ENCODE peak calls at places on chromosomes 16 and 17, in eight cellular contexts. Q is lower leg skin; S is mesothelial cell of epicardium; O is HS-27A; L is stimulated activated CD4-positive, alpha-beta T cell treated with anti-CD3 and anti-CD28 coated beads, Interleukin-1b, Interleukin-23, amount 100 ng/mL, for 24 hours; K is amniotic stem cell; N is HCEC 1CT; X is NCI-H2029 treated with DMSO at 0.1 percent for 48 hours. G is an unnamed sample.

GRCh38 chr16:75860654-75861053 is 134.4 kb upstream of the CPHXL start:
- DNase-seq in Q (no peak), S (no peak), O (no peak), L (no peak), K (no peak), N (no peak), X (no peak), G (no peak)

GRCh38 chr16:56789360-56789759 is 59.4 kb downstream of the NUP93 start:
- DNase-seq in Q (peak), S (no peak), O (no peak), L (no peak), K (no peak), N (peak), X (no peak), G (peak)

GRCh38 chr17:351436-351713 is 1.2 kb downstream of the RPH3AL start:
- DNase-seq in Q (peak), S (no peak), O (no peak), L (no peak), K (no peak), N (no peak), X (no peak), G (no peak)

GRCh38 chr17:11308550-11308949 is 67.5 kb downstream of the SHISA6 start:
- DNase-seq in Q (no peak), S (no peak), O (no peak), L (no peak), K (no peak), N (no peak), X (no peak), G (no peak)

GRCh38 chr16:23836404-23837291 is 865 bp downstream of the PRKCB start:
- DNase-seq in Q (no peak), S (peak), O (no peak), L (no peak), K (no peak), N (no peak), X (no peak), G (peak)

GRCh38 chr16:21088646-21089538 is 61.8 kb downstream of the DNAH3 start:
- DNase-seq in Q (no peak), S (no peak), O (no peak), L (no peak), K (no peak), N (peak), X (no peak), G (no peak)

GRCh38 chr17:44216173-44216572 is 3.3 kb downstream of the UBTF start:
- DNase-seq in Q (no peak), S (no peak), O (no peak), L (no peak), K (no peak), N (no peak), X (no peak), G (no peak)

GRCh38 chr17:82656266-82656665 is 8.0 kb upstream of the WDR45B start:
- DNase-seq in Q (no peak), S (no peak), O (no peak), L (no peak), K (no peak), N (no peak), X (no peak), G (no peak)

GRCh38 chr17:75689441-75689873 is 22.3 kb downstream of the SAP30BP start:
- DNase-seq in Q (no peak), S (no peak), O (no peak), L (peak), K (no peak), N (no peak), X (no peak), G (no peak)

GRCh38 chr17:692116-692515 is 22.5 kb downstream of the VPS53 start:
- DNase-seq in Q (no peak), S (no peak), O (no peak), L (no peak), K (peak), N (peak), X (no peak), G (no peak)

G was measured in right cardiac atrium.